ENCODE peak calls at places on chromosome 3, in four cellular contexts. Y is A549, N is HepG2, G is H1. Q is an unnamed sample.

GRCh38 chr3:153734777-153735551 is 386.2 kb upstream of the ARHGEF26 start:
- DNase-seq in Y (peak; percentile 13), N (peak; percentile 30), G (no peak), Q (no peak)

GRCh38 chr3:38643090-38643489 is 6.4 kb downstream of the SCN5A start:
- DNase-seq in Y (no peak), N (no peak), G (no peak), Q (no peak)

GRCh38 chr3:190382082-190382481 is 5.9 kb upstream of the CLDN16 start:
- DNase-seq in Y (no peak), N (no peak), G (no peak), Q (no peak)

GRCh38 chr3:15327941-15328340 is 4.4 kb downstream of the SH3BP5 start:
- DNase-seq in Y (no peak), N (no peak), G (no peak), Q (no peak)

GRCh38 chr3:145183261-145183660 is 977.7 kb downstream of the PLOD2 start:
- DNase-seq in Y (no peak), N (no peak), G (no peak), Q (no peak)

GRCh38 chr3:46541856-46542255 is 24.2 kb downstream of the LRRC2 start:
- DNase-seq in Y (no peak), N (no peak), G (no peak), Q (no peak)

GRCh38 chr3:66401157-66401550 is 99.7 kb downstream of the LRIG1 start:
- DNase-seq in Y (no peak), N (no peak), G (no peak), Q (no peak)

GRCh38 chr3:72259755-72260589 is 475.0 kb upstream of the PROK2 start:
- DNase-seq in Y (no peak), N (no peak), G (no peak), Q (no peak)

GRCh38 chr3:192812736-192813383 is 85.5 kb upstream of the FGF12 start:
- DNase-seq in Y (no peak), N (peak; percentile 54), G (no peak), Q (peak; percentile 7)

GRCh38 chr3:114252954-114253353 is 15.6 kb upstream of the ZNF80 start:
- DNase-seq in Y (no peak), N (no peak), G (no peak), Q (no peak)

GRCh38 chr3:27633224-27633545 is 88.9 kb downstream of the EOMES start:
- DNase-seq in Y (peak; percentile 38), N (peak; percentile 3), G (no peak), Q (no peak)

GRCh38 chr3:188339410-188340295 is 185.7 kb downstream of the LPP start:
- DNase-seq in Y (no peak), N (no peak), G (no peak), Q (no peak)

GRCh38 chr3:52931889-52932288 is 34.5 kb upstream of the STIMATE start:
- DNase-seq in Y (peak; percentile 5), N (no peak), G (no peak), Q (no peak)

GRCh38 chr3:112038863-112039262 is 4.3 kb downstream of the TMPRSS7 start:
- DNase-seq in Y (no peak), N (no peak), G (no peak), Q (no peak)

GRCh38 chr3:36700537-36701248 is 63.7 kb downstream of the DCLK3 start:
- DNase-seq in Y (peak; percentile 47), N (peak; percentile 44), G (peak; percentile 31), Q (peak; percentile 77)

GRCh38 chr3:142279965-142280590 is 54.7 kb upstream of the GK5 start:
- DNase-seq in Y (peak; percentile 65), N (peak; percentile 75), G (peak; percentile 15), Q (peak; percentile 88)

GRCh38 chr3:49629866-49630265 is 44.3 kb upstream of the APEH start:
- DNase-seq in Y (no peak), N (no peak), G (no peak), Q (no peak)

GRCh38 chr3:146142757-146143156 is 18.2 kb downstream of the PLOD2 start:
- DNase-seq in Y (no peak), N (no peak), G (no peak), Q (no peak)

GRCh38 chr3:119831941-119832371 is 50.1 kb downstream of the NR1I2 start:
- DNase-seq in Y (no peak), N (no peak), G (no peak), Q (no peak)

GRCh38 chr3:194482196-194482593 is 4.6 kb downstream of the ATP13A3 start:
- DNase-seq in Y (no peak), N (no peak), G (no peak), Q (no peak)

GRCh38 chr3:151124476-151124875 is 39.0 kb downstream of the MED12L start:
- DNase-seq in Y (no peak), N (no peak), G (no peak), Q (no peak)

GRCh38 chr3:106198828-106199194 is 330.0 kb upstream of the CBLB start:
- DNase-seq in Y (no peak), N (no peak), G (no peak), Q (no peak)

GRCh38 chr3:40304352-40304751 is 5.2 kb upstream of the EIF1B start:
- DNase-seq in Y (no peak), N (no peak), G (no peak), Q (no peak)

GRCh38 chr3:65636326-65636725 is 402.4 kb downstream of the MAGI1 start:
- DNase-seq in Y (no peak), N (no peak), G (no peak), Q (no peak)

GRCh38 chr3:154089416-154090115 is 31.6 kb upstream of the ARHGEF26 start:
- DNase-seq in Y (no peak), N (no peak), G (no peak), Q (no peak)

GRCh38 chr3:13305623-13306022 is 114.5 kb downstream of the NUP210 start:
- DNase-seq in Y (no peak), N (no peak), G (no peak), Q (no peak)

GRCh38 chr3:63900459-63900858 is 11.7 kb downstream of the SCAANT1 start:
- DNase-seq in Y (no peak), N (no peak), G (no peak), Q (no peak)

GRCh38 chr3:142976621-142977398 is 13.3 kb upstream of the PAQR9 start:
- DNase-seq in Y (peak; percentile 88), N (peak; percentile 76), G (no peak), Q (peak; percentile 78)

GRCh38 chr3:53199834-53200233 is 38.8 kb downstream of the PRKCD start:
- DNase-seq in Y (no peak), N (no peak), G (no peak), Q (no peak)

GRCh38 chr3:31246293-31247062 is 286.2 kb upstream of the STT3B start:
- DNase-seq in Y (no peak), N (no peak), G (no peak), Q (no peak)

GRCh38 chr3:31249555-31249954 is 283.2 kb upstream of the STT3B start:
- DNase-seq in Y (no peak), N (no peak), G (no peak), Q (no peak)

GRCh38 chr3:31248619-31248992 is 284.1 kb upstream of the STT3B start:
- DNase-seq in Y (no peak), N (no peak), G (no peak), Q (no peak)

GRCh38 chr3:31247063-31247447 is 285.7 kb upstream of the STT3B start:
- DNase-seq in Y (no peak), N (no peak), G (no peak), Q (no peak)

DNA sequence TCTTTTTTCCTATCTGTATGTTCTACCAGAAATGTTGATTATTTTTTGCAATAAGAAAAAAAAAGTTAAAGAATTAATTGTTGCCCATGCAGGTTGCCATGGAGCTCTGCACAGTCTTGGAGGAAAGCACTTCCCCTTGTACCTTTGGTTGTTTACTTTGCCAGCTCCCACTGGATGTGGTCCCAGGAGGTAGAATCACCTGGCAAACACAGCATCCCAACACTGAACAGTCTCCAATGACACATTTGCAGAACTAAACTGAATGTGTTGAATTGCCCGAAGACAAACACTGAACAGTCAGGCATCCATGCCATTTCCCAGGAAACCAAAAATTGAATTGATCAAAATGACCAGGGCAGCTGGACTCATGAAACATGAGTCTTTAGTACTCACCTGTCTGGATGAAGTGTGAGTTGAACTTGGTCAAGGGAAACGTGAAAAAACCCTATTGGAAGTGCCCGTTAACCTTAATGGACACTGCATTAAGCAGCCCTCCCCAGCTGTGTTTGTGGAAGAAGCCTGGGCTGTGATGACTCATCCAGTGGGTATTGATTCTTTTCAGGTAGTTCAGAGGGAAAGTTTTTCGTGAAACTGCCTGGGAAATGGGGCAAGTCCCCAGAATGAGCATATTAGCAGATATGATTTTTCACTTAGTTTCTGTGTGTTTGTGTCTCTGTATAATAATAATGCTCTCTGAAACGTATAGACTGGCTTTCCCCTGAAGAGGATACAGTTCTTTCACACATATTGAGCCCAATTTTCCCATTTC is 284.7 kb upstream of the STT3B start:
- DNase-seq in Y (no peak), N (peak; percentile 68), G (no peak), Q (no peak)
- TF ChIP-seq PHF8 in Y (no peak), N (no peak), G (no peak), Q (no peak)

GRCh38 chr3:185720326-185720725 is 104.5 kb downstream of the IGF2BP2 start:
- DNase-seq in Y (no peak), N (no peak), G (no peak), Q (no peak)
- TF ChIP-seq POLR2A in Y (no peak), N (no peak), G (no peak), Q (no peak)

GRCh38 chr3:99021466-99021865 is 120.0 kb upstream of the DCBLD2 start:
- DNase-seq in Y (no peak), N (no peak), G (no peak), Q (no peak)

DNA sequence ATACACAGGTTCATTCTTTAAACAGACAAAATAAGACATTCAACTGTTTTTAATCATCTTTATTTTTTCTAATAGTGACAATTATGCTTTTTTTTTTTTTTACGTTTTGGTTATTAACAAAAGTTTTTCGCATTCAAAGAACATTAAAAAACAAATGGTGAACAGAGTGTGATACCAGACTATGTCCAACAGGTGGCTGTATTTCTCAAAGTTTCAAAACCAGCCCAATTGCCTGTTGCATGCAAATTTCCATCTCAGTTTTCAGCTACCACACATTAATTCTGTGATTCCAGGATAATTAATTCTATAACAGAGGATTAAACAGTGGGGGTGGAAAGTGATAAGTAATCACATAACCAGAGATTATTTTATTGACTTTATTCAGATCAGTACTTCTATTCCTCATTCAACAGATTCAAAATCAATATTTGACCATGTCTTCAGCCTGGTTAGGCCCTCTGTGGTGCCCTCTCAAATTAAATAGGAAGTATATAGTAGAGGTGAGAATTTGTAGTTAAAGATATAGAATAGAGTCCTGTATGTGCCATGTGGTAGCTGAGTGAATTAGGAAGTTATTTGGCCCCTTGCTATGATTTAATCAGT is 122.2 kb upstream of the DCBLD2 start:
- DNase-seq in Y (peak; percentile 23), N (peak; percentile 3), G (no peak), Q (peak; percentile 15)
- TF ChIP-seq PHF8 in Y (no peak), N (no peak), G (no peak), Q (no peak)

GRCh38 chr3:20143519-20143918 is 42.5 kb downstream of the SGO1 start:
- DNase-seq in Y (no peak), N (no peak), G (no peak), Q (no peak)

GRCh38 chr3:20141306-20141705 is 44.7 kb downstream of the SGO1 start:
- DNase-seq in Y (no peak), N (no peak), G (no peak), Q (no peak)

GRCh38 chr3:20142517-20142916 is 43.5 kb downstream of the SGO1 start:
- DNase-seq in Y (no peak), N (peak; percentile 76), G (no peak), Q (no peak)

GRCh38 chr3:20141841-20142240 is 44.2 kb downstream of the SGO1 start:
- DNase-seq in Y (no peak), N (no peak), G (no peak), Q (no peak)

DNA sequence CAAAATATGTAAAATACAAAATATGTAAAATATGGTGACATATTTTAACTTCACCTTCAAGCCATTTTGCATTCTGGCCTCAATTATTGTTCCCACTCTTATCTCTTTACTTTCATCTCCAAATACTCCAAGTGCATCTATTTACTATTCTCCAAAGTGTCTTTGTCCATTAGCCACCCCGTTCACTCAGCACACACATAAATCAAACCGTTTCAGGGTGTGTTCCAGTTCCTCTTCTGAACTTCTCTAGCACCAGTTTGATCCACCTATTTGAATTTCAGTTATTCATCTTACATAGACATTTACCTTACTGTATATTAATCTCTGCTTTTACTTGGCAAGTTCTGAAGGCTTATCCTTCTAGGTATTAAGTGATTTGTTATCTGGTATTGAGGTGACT is 45.1 kb downstream of the SGO1 start:
- DNase-seq in Y (no peak), N (no peak), G (no peak), Q (no peak)
- TF ChIP-seq POLR2A in Y (no peak), N (no peak), G (no peak), Q (no peak)